ENCODE peak calls at places on chromosome 11, in five cellular contexts. One of them, this sample, is unnamed.
A peak's percentile ranks its signal among the peaks of the same experiment; 100 is the strongest.

GRCh38 chr11:69545976-69546617 is 64.6 kb downstream of the LINC01488 start:
- DNase-seq in GM23248: no peak
- DNase-seq in GM23338: no peak
- DNase-seq in MM.1S: no peak
- DNase-seq in neural progenitor cell: no peak
- DNase-seq in this sample: no peak

GRCh38 chr11:134333312-134333711 is 1.5 kb downstream of the GLB1L2 start:
- DNase-seq in GM23248: peak; percentile 40
- DNase-seq in MM.1S: no peak
- DNase-seq in GM23338: no peak
- DNase-seq in neural progenitor cell: no peak
- DNase-seq in this sample: no peak

GRCh38 chr11:17905477-17905876 is 107.4 kb downstream of the SERGEF start:
- DNase-seq in neural progenitor cell: no peak
- DNase-seq in GM23338: no peak
- DNase-seq in GM23248: no peak
- DNase-seq in MM.1S: no peak
- DNase-seq in this sample: no peak

GRCh38 chr11:134545521-134545920 is 133.5 kb upstream of the B3GAT1 start:
- DNase-seq in MM.1S: no peak
- DNase-seq in GM23338: no peak
- DNase-seq in GM23248: no peak
- DNase-seq in neural progenitor cell: no peak
- DNase-seq in this sample: no peak

GRCh38 chr11:59822989-59823566 is 12.5 kb upstream of the MRPL16 start:
- DNase-seq in neural progenitor cell: peak; percentile 66
- DNase-seq in GM23248: peak; percentile 87
- DNase-seq in MM.1S: peak; percentile 80
- DNase-seq in GM23338: peak; percentile 70
- DNase-seq in this sample: peak; percentile 33

GRCh38 chr11:111604392-111605009 is 2.3 kb downstream of the SIK2 start:
- DNase-seq in GM23338: peak; percentile 87
- DNase-seq in MM.1S: peak; percentile 66
- DNase-seq in neural progenitor cell: peak; percentile 79
- DNase-seq in GM23248: peak; percentile 70
- DNase-seq in this sample: peak; percentile 29

GRCh38 chr11:32713496-32713895 is 81.0 kb downstream of the CCDC73 start:
- DNase-seq in GM23338: peak; percentile 38
- DNase-seq in GM23248: peak; percentile 31
- DNase-seq in MM.1S: no peak
- DNase-seq in neural progenitor cell: peak; percentile 13
- DNase-seq in this sample: no peak

GRCh38 chr11:134734446-134734845 is 322.4 kb upstream of the B3GAT1 start:
- DNase-seq in GM23248: no peak
- DNase-seq in neural progenitor cell: no peak
- DNase-seq in GM23338: no peak
- DNase-seq in MM.1S: no peak
- DNase-seq in this sample: no peak

GRCh38 chr11:71329165-71329510 is 76.8 kb upstream of the SHANK2 start:
- DNase-seq in GM23248: no peak
- DNase-seq in MM.1S: no peak
- DNase-seq in neural progenitor cell: no peak
- DNase-seq in GM23338: no peak
- DNase-seq in this sample: no peak

GRCh38 chr11:122741613-122742012 is 86.1 kb downstream of the UBASH3B start:
- DNase-seq in MM.1S: no peak
- DNase-seq in GM23248: no peak
- DNase-seq in neural progenitor cell: no peak
- DNase-seq in GM23338: no peak
- DNase-seq in this sample: no peak

GRCh38 chr11:35796542-35796941 is 134.0 kb downstream of the TRIM44 start:
- DNase-seq in GM23248: peak; percentile 66
- DNase-seq in GM23338: no peak
- DNase-seq in MM.1S: no peak
- DNase-seq in neural progenitor cell: no peak
- DNase-seq in this sample: no peak

GRCh38 chr11:64656797-64657196 is 65.8 kb downstream of the SLC22A12 start:
- DNase-seq in neural progenitor cell: peak; percentile 77
- DNase-seq in GM23338: peak; percentile 83
- DNase-seq in GM23248: no peak
- DNase-seq in MM.1S: no peak
- DNase-seq in this sample: no peak

GRCh38 chr11:30729187-30729713 is 143.1 kb upstream of the MPPED2 start:
- DNase-seq in MM.1S: no peak
- DNase-seq in GM23338: no peak
- DNase-seq in GM23248: no peak
- DNase-seq in neural progenitor cell: no peak
- DNase-seq in this sample: no peak

GRCh38 chr11:126307706-126308105 is 3.8 kb downstream of the DCPS start:
- DNase-seq in GM23338: peak; percentile 87
- DNase-seq in GM23248: peak; percentile 68
- DNase-seq in neural progenitor cell: peak; percentile 62
- DNase-seq in MM.1S: peak; percentile 42
- DNase-seq in this sample: peak; percentile 31

GRCh38 chr11:70643642-70644041 is 245.3 kb downstream of the CTTN start:
- DNase-seq in MM.1S: no peak
- DNase-seq in GM23338: no peak
- DNase-seq in GM23248: no peak
- DNase-seq in neural progenitor cell: no peak
- DNase-seq in this sample: no peak

GRCh38 chr11:73218106-73218829 is at the start of gene P2RY2:
- DNase-seq in neural progenitor cell: peak; percentile 88
- DNase-seq in MM.1S: peak; percentile 71
- DNase-seq in GM23338: peak; percentile 87
- DNase-seq in GM23248: peak; percentile 52
- DNase-seq in this sample: peak; percentile 10

GRCh38 chr11:10310301-10310841 is 5.5 kb downstream of the ADM start:
- DNase-seq in neural progenitor cell: no peak
- DNase-seq in GM23338: no peak
- DNase-seq in GM23248: peak; percentile 43
- DNase-seq in MM.1S: peak; percentile 98
- DNase-seq in this sample: no peak

GRCh38 chr11:125313271-125314222 is 149.0 kb downstream of the PKNOX2 start:
- DNase-seq in neural progenitor cell: no peak
- DNase-seq in MM.1S: no peak
- DNase-seq in GM23338: no peak
- DNase-seq in GM23248: peak; percentile 48
- DNase-seq in this sample: peak; percentile 36

GRCh38 chr11:19978668-19979518 is 181.4 kb downstream of the DBX1 start:
- DNase-seq in MM.1S: no peak
- DNase-seq in GM23338: no peak
- DNase-seq in GM23248: peak; percentile 84
- DNase-seq in neural progenitor cell: no peak
- DNase-seq in this sample: peak; percentile 86

GRCh38 chr11:18696638-18697225 is 1.8 kb upstream of the TMEM86A start:
- DNase-seq in GM23248: peak; percentile 63
- DNase-seq in GM23338: no peak
- DNase-seq in neural progenitor cell: no peak
- DNase-seq in MM.1S: no peak
- DNase-seq in this sample: peak; percentile 41

GRCh38 chr11:85257837-85258236 is 369.3 kb downstream of the DLG2 start:
- DNase-seq in GM23248: no peak
- DNase-seq in neural progenitor cell: no peak
- DNase-seq in MM.1S: no peak
- DNase-seq in GM23338: no peak
- DNase-seq in this sample: no peak

GRCh38 chr11:33692013-33692504 is 8.6 kb downstream of the C11orf91 start:
- DNase-seq in neural progenitor cell: peak; percentile 22
- DNase-seq in GM23338: no peak
- DNase-seq in GM23248: peak; percentile 98
- DNase-seq in MM.1S: no peak
- DNase-seq in this sample: peak; percentile 97

GRCh38 chr11:45846974-45847907 is at the start of gene CRY2:
- DNase-seq in GM23248: peak; percentile 98
- DNase-seq in MM.1S: peak; percentile 98
- DNase-seq in GM23338: peak; percentile 99
- DNase-seq in neural progenitor cell: peak; percentile 100
- DNase-seq in this sample: peak; percentile 84

GRCh38 chr11:96145163-96145585 is 197.8 kb downstream of the MAML2 start:
- DNase-seq in GM23338: no peak
- DNase-seq in GM23248: peak; percentile 65
- DNase-seq in MM.1S: no peak
- DNase-seq in neural progenitor cell: no peak
- DNase-seq in this sample: peak; percentile 43

GRCh38 chr11:114168691-114169090 is 109.2 kb downstream of the ZBTB16 start:
- DNase-seq in GM23338: no peak
- DNase-seq in GM23248: no peak
- DNase-seq in MM.1S: peak; percentile 70
- DNase-seq in neural progenitor cell: no peak
- DNase-seq in this sample: no peak

GRCh38 chr11:44305643-44306468 is 4.1 kb downstream of the ALX4 start:
- DNase-seq in MM.1S: peak; percentile 69
- DNase-seq in GM23338: no peak
- DNase-seq in GM23248: no peak
- DNase-seq in neural progenitor cell: peak; percentile 72
- DNase-seq in this sample: no peak
- TF ChIP-seq EZH2 in MM.1S: no peak
- TF ChIP-seq EZH2 in GM23338: peak; percentile 88
- TF ChIP-seq EZH2 in GM23248: peak; percentile 51
- TF ChIP-seq EZH2 in neural progenitor cell: peak; percentile 70
- TF ChIP-seq EZH2 in this sample: peak; percentile 95

GRCh38 chr11:244376-244775 is 7.6 kb downstream of the PSMD13 start:
- DNase-seq in GM23338: no peak
- DNase-seq in neural progenitor cell: no peak
- DNase-seq in GM23248: no peak
- DNase-seq in MM.1S: no peak
- DNase-seq in this sample: no peak
- H3K36me3 ChIP-seq in GM23338: peaks cover 42% of the 10 kb centered on the region
- H3K36me3 ChIP-seq in neural progenitor cell: peaks cover 7% of the 10 kb centered on the region
- H3K36me3 ChIP-seq in GM23248: peaks cover 71% of the 10 kb centered on the region
- H3K36me3 ChIP-seq in MM.1S: peaks cover 26% of the 10 kb centered on the region
- H3K36me3 ChIP-seq in this sample: peaks cover 57% of the 10 kb centered on the region

DNA sequence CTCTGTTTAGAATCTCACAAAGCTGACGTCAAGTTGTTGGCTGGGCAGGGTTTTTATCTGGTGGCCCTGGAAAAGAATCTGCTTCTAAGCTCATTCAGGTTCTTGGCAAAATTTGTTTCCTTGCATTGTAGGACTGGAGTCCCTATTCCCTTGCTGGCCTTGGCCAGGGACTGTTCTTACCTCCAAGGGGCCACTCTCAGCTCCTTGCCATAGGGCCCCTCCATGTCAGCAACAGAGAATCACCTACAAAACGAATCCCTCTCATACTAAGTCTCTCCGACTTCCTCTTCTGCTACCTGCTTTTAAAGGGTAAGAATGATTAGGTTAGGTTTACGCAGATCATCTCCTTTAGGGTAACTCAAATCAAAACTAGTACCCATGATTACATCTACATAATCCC is 63.2 kb downstream of the PARVA start:
- DNase-seq in MM.1S: no peak
- DNase-seq in neural progenitor cell: no peak
- DNase-seq in GM23248: no peak
- DNase-seq in GM23338: no peak
- DNase-seq in this sample: no peak
- H3K4me2 ChIP-seq in MM.1S: no peak overlapping the region
- H3K4me2 ChIP-seq in neural progenitor cell: no peak overlapping the region
- H3K4me2 ChIP-seq in GM23248: no peak overlapping the region
- H3K4me2 ChIP-seq in GM23338: no peak overlapping the region
- H3K4me2 ChIP-seq in this sample: no peak overlapping the region

DNA sequence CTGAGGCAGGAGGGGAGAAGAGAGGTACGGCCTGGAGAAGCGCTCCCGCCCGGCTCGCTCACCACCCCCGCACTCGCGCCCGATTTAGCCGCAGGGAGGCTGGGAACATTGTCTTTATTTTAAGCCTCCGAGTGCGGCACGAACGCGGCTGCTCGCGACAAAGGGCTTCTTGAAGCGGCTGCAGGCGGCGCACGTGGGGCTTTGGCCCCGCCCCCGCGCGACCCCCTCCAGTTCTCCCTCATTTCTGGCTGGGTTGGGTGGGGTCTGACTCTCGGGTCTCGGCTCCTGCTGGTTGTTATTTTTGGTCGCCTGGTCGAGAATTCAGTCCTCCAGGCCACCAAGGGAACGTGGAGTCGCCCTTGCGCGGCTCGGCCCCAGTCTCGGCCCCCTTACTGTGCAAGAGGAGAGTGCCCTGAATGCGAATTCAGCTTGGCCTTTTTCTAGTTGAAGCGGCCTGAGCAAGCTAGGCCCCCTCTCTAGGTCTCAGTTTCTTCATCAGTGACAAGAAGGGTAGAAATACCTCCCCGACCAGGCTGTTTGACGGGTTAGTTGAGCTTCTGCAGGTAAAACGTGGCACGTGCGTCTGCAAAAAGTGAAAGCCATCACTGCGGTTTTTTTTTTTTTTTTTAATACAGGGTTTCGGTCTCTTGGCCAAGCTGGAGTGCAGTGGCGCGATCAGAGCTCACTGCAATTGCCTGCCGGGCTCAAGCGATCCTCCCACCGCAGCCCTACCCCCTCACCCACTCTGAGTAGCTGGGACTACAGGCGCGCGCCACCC is 2.7 kb upstream of the CHRM1 start:
- DNase-seq in MM.1S: peak; percentile 75
- DNase-seq in neural progenitor cell: peak; percentile 81
- DNase-seq in GM23338: peak; percentile 49
- DNase-seq in GM23248: peak; percentile 43
- DNase-seq in this sample: no peak
- TF ChIP-seq EZH2 in MM.1S: no peak
- TF ChIP-seq EZH2 in neural progenitor cell: peak; percentile 77
- TF ChIP-seq EZH2 in GM23338: no peak
- TF ChIP-seq EZH2 in GM23248: no peak
- TF ChIP-seq EZH2 in this sample: peak; percentile 74

DNA sequence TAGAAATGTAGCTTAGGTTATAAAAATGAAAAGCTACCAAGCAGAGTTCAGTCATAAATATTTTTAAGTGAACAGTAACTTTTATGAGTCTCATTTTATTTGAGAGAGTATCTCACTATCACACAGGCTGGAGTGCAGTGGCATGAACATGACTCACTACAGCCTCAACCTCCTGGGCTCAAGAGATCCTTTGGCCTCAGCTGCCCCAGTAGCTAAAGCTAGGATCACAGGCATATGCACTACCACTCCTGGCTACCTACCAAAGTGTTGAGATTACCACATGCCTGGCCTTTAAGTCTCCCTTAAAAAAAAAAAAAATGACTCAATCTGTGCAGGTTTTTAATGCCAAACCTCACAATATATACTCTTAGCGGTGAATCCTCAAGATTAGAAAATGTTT is 34.7 kb upstream of the CLNS1A start:
- DNase-seq in neural progenitor cell: no peak
- DNase-seq in MM.1S: no peak
- DNase-seq in GM23248: peak; percentile 92
- DNase-seq in GM23338: no peak
- DNase-seq in this sample: peak; percentile 93
- H3K36me3 ChIP-seq in neural progenitor cell: peaks cover 31% of the 10 kb centered on the region
- H3K36me3 ChIP-seq in MM.1S: peaks cover under 1% of the 10 kb centered on the region
- H3K36me3 ChIP-seq in GM23248: peaks cover 70% of the 10 kb centered on the region
- H3K36me3 ChIP-seq in GM23338: peaks cover 66% of the 10 kb centered on the region
- H3K36me3 ChIP-seq in this sample: peaks cover 35% of the 10 kb centered on the region

DNA sequence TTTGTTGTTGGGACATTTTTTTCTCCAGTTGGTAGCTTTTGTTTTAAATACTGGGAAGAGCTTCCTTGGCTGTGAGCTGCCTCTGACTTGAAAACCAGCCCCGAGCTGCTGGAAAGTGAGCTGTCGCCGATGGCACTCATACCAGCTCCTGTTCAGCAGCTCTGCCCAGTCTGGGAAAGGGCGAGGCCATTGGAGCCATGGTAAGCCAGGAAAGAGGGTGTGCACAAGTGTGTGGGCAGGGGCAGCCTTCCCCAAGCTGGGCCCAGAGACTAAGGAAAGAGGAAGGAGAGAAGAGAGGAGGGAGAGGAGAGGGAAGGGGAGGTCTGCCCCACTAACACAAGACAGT is 3.2 kb upstream of the FLI1 start:
- DNase-seq in GM23338: peak; percentile 11
- DNase-seq in MM.1S: no peak
- DNase-seq in GM23248: peak; percentile 53
- DNase-seq in neural progenitor cell: peak; percentile 30
- DNase-seq in this sample: no peak
- H3K4me2 ChIP-seq in GM23338: peak overlapping the region; percentile 84
- H3K4me2 ChIP-seq in MM.1S: no peak overlapping the region
- H3K4me2 ChIP-seq in GM23248: peak overlapping the region; percentile 83
- H3K4me2 ChIP-seq in neural progenitor cell: peak overlapping the region; percentile 73
- H3K4me2 ChIP-seq in this sample: peak overlapping the region; percentile 69

This sample was measured in astrocyte.